ENCODE peak calls at places on chromosome 1, in five cellular contexts. T, Y, Z, W and E are unnamed samples.

GRCh38 chr1:38577385-38577784 is 282.2 kb downstream of the RRAGC start:
- DNase-seq in W (no peak), Z (no peak), T (no peak), Y (no peak), E (no peak)

GRCh38 chr1:97640677-97641076 is 280.2 kb downstream of the DPYD start:
- DNase-seq in T (no peak), Y (no peak), Z (no peak), W (peak), E (no peak)

GRCh38 chr1:93007941-93008577 is 46.8 kb upstream of the DIPK1A start:
- DNase-seq in Z (no peak), Y (no peak), W (peak), T (no peak), E (peak)

GRCh38 chr1:79040424-79041089 is 34.0 kb upstream of the ADGRL4 start:
- DNase-seq in Z (no peak), Y (no peak), T (no peak), W (no peak), E (no peak)

GRCh38 chr1:50833216-50833615 is 126.9 kb downstream of the FAF1 start:
- DNase-seq in Z (no peak), T (no peak), Y (no peak), W (no peak), E (no peak)

GRCh38 chr1:226643167-226643566 is 94.6 kb downstream of the STUM start:
- DNase-seq in Y (no peak), W (peak), T (no peak), Z (no peak), E (peak)

GRCh38 chr1:23555225-23555801 is 4.0 kb downstream of the ID3 start:
- DNase-seq in Z (peak), T (no peak), Y (no peak), W (peak), E (peak)

GRCh38 chr1:17639703-17640340 is 100.3 kb downstream of the ARHGEF10L start:
- DNase-seq in T (no peak), Z (no peak), W (no peak), Y (no peak), E (no peak)

GRCh38 chr1:171488190-171488929 is 3.0 kb downstream of the PRRC2C start:
- DNase-seq in T (no peak), Y (no peak), W (no peak), Z (no peak), E (no peak)

GRCh38 chr1:20185834-20186782 is at the start of the genes PLA2G2C and UBXN10:
- DNase-seq in W (no peak), Y (no peak), T (no peak), Z (no peak), E (no peak)

GRCh38 chr1:211606327-211606913 is 27.5 kb upstream of the SLC30A1 start:
- DNase-seq in Z (no peak), W (no peak), T (no peak), Y (no peak), E (no peak)

GRCh38 chr1:87196110-87196509 is 132.6 kb upstream of the LMO4 start:
- DNase-seq in Z (no peak), Y (no peak), W (no peak), T (no peak), E (no peak)

GRCh38 chr1:92956254-92956653 is 5.0 kb downstream of the DIPK1A start:
- DNase-seq in T (no peak), Z (peak), Y (no peak), W (no peak), E (no peak)

GRCh38 chr1:168179411-168180147 is 817 bp downstream of the TIPRL start:
- DNase-seq in T (no peak), W (peak), Y (peak), Z (peak), E (peak)

GRCh38 chr1:229334716-229335115 is 8.1 kb downstream of the CCSAP start:
- DNase-seq in Z (no peak), T (no peak), W (no peak), Y (no peak), E (no peak)

GRCh38 chr1:167864392-167864992 is 49.4 kb downstream of the ADCY10 start:
- DNase-seq in W (no peak), Z (no peak), Y (no peak), T (no peak), E (no peak)

GRCh38 chr1:24827737-24828136 is 82.5 kb downstream of the CLIC4 start:
- DNase-seq in W (no peak), T (no peak), Y (no peak), Z (no peak), E (no peak)

GRCh38 chr1:234731371-234732085 is 121.5 kb upstream of the IRF2BP2 start:
- DNase-seq in W (peak), Y (no peak), T (no peak), Z (no peak), E (peak)

GRCh38 chr1:23249785-23250184 is 32.5 kb upstream of the HTR1D start:
- DNase-seq in Z (peak), W (no peak), T (no peak), Y (no peak), E (no peak)

GRCh38 chr1:190478193-190479007 is 736 bp upstream of the BRINP3 start:
- DNase-seq in W (peak), T (peak), Z (peak), Y (no peak), E (no peak)

GRCh38 chr1:64758233-64758632 is 13.4 kb downstream of the RAVER2 start:
- DNase-seq in Y (no peak), T (no peak), Z (no peak), W (no peak), E (no peak)

GRCh38 chr1:41880261-41880660 is 38.5 kb downstream of the HIVEP3 start:
- DNase-seq in Y (no peak), T (no peak), W (no peak), Z (no peak), E (peak)

GRCh38 chr1:38923607-38924006 is 18.0 kb downstream of the RHBDL2 start:
- DNase-seq in Y (no peak), W (peak), Z (no peak), T (no peak), E (no peak)

GRCh38 chr1:66227966-66228365 is 306.0 kb upstream of the SGIP1 start:
- DNase-seq in W (no peak), Y (no peak), Z (no peak), T (no peak), E (no peak)

GRCh38 chr1:174258148-174258550 is 98.8 kb downstream of the RABGAP1L start:
- DNase-seq in Y (peak), W (peak), T (no peak), Z (peak), E (peak)

GRCh38 chr1:113931456-113931855 is 2.3 kb downstream of the HIPK1 start:
- DNase-seq in T (no peak), W (peak), Z (no peak), Y (no peak), E (peak)

GRCh38 chr1:186442651-186443114 is 18.2 kb downstream of the PDC start:
- DNase-seq in T (no peak), Z (no peak), Y (no peak), W (no peak), E (peak)

GRCh38 chr1:147472953-147473734 is 68.2 kb upstream of the BCL9 start:
- DNase-seq in W (peak), Z (no peak), T (no peak), Y (no peak), E (peak)

GRCh38 chr1:67460648-67461500 is 30.7 kb upstream of the SERBP1 start:
- DNase-seq in Z (no peak), Y (no peak), T (no peak), W (peak), E (no peak)

GRCh38 chr1:85581802-85582686 is 1.5 kb downstream of the CCN1 start:
- DNase-seq in T (no peak), Z (no peak), W (peak), Y (no peak), E (peak)

GRCh38 chr1:192698731-192699130 is 62.8 kb downstream of the RGS13 start:
- DNase-seq in Y (no peak), W (no peak), Z (no peak), T (no peak), E (no peak)

GRCh38 chr1:227895828-227896685 is 51.7 kb downstream of the WNT9A start:
- DNase-seq in W (no peak), Z (no peak), T (peak), Y (no peak), E (no peak)

GRCh38 chr1:245365621-245366020 is 210.8 kb downstream of the KIF26B start:
- DNase-seq in W (no peak), Y (no peak), T (no peak), Z (no peak), E (no peak)